ENCODE peak calls at places on chromosome 15, in eight cellular contexts. One of them, this sample, is unnamed.
A peak's percentile ranks its signal among the peaks of the same experiment; 100 is the strongest.

GRCh38 chr15:82393671-82394070 is 35.9 kb upstream of the GOLGA6L9 start:
- DNase-seq in EL: peak; percentile 13
- DNase-seq in HEK293T: no peak
- DNase-seq in fibroblast of pulmonary artery: no peak
- DNase-seq in lung: no peak
- DNase-seq in breast epithelium: no peak
- DNase-seq in hippocampal formation: no peak
- DNase-seq in HuH-7: no peak
- DNase-seq in this sample: no peak

GRCh38 chr15:44535509-44536297 is 1.2 kb upstream of the EIF3J start:
- DNase-seq in HEK293T: no peak
- DNase-seq in fibroblast of pulmonary artery: no peak
- DNase-seq in breast epithelium: no peak
- DNase-seq in EL: no peak
- DNase-seq in hippocampal formation: no peak
- DNase-seq in lung: peak; percentile 36
- DNase-seq in HuH-7: peak; percentile 20
- DNase-seq in this sample: no peak

GRCh38 chr15:31870336-31871158 is 159.8 kb upstream of the CHRNA7 start:
- DNase-seq in HuH-7: peak; percentile 66
- DNase-seq in EL: peak; percentile 71
- DNase-seq in HEK293T: peak; percentile 81
- DNase-seq in hippocampal formation: peak; percentile 95
- DNase-seq in fibroblast of pulmonary artery: peak; percentile 74
- DNase-seq in lung: peak; percentile 82
- DNase-seq in breast epithelium: peak; percentile 63
- DNase-seq in this sample: peak; percentile 85

GRCh38 chr15:61681038-61681418 is 379.2 kb downstream of the VPS13C start:
- DNase-seq in HEK293T: no peak
- DNase-seq in hippocampal formation: no peak
- DNase-seq in lung: no peak
- DNase-seq in HuH-7: no peak
- DNase-seq in fibroblast of pulmonary artery: no peak
- DNase-seq in EL: no peak
- DNase-seq in breast epithelium: no peak
- DNase-seq in this sample: no peak

GRCh38 chr15:50355612-50355905 is 561 bp upstream of the GABPB1 start:
- DNase-seq in hippocampal formation: no peak
- DNase-seq in EL: no peak
- DNase-seq in HEK293T: no peak
- DNase-seq in HuH-7: no peak
- DNase-seq in fibroblast of pulmonary artery: no peak
- DNase-seq in lung: no peak
- DNase-seq in breast epithelium: no peak
- DNase-seq in this sample: no peak

GRCh38 chr15:67186688-67187087 is 67.8 kb downstream of the AAGAB start:
- DNase-seq in fibroblast of pulmonary artery: no peak
- DNase-seq in breast epithelium: no peak
- DNase-seq in EL: no peak
- DNase-seq in hippocampal formation: no peak
- DNase-seq in lung: no peak
- DNase-seq in HuH-7: no peak
- DNase-seq in HEK293T: no peak
- DNase-seq in this sample: no peak

GRCh38 chr15:93730724-93731123 is 500.6 kb upstream of the MCTP2 start:
- DNase-seq in lung: no peak
- DNase-seq in hippocampal formation: no peak
- DNase-seq in HEK293T: no peak
- DNase-seq in breast epithelium: no peak
- DNase-seq in EL: no peak
- DNase-seq in fibroblast of pulmonary artery: no peak
- DNase-seq in HuH-7: no peak
- DNase-seq in this sample: no peak

GRCh38 chr15:63234479-63234878 is 42.9 kb upstream of the APH1B start:
- DNase-seq in fibroblast of pulmonary artery: peak; percentile 76
- DNase-seq in HuH-7: no peak
- DNase-seq in breast epithelium: no peak
- DNase-seq in EL: peak; percentile 56
- DNase-seq in lung: peak; percentile 51
- DNase-seq in hippocampal formation: no peak
- DNase-seq in HEK293T: no peak
- DNase-seq in this sample: peak; percentile 13

GRCh38 chr15:32909431-32909830 is 191.6 kb downstream of the GREM1 start:
- DNase-seq in breast epithelium: no peak
- DNase-seq in HuH-7: no peak
- DNase-seq in lung: no peak
- DNase-seq in HEK293T: no peak
- DNase-seq in fibroblast of pulmonary artery: peak; percentile 58
- DNase-seq in EL: peak; percentile 69
- DNase-seq in hippocampal formation: no peak
- DNase-seq in this sample: no peak

GRCh38 chr15:39515765-39516164 is 65.1 kb upstream of the THBS1 start:
- DNase-seq in EL: no peak
- DNase-seq in lung: no peak
- DNase-seq in HuH-7: no peak
- DNase-seq in breast epithelium: no peak
- DNase-seq in fibroblast of pulmonary artery: no peak
- DNase-seq in hippocampal formation: no peak
- DNase-seq in HEK293T: no peak
- DNase-seq in this sample: no peak

GRCh38 chr15:31271224-31271635 is 55.4 kb upstream of the KLF13 start:
- DNase-seq in hippocampal formation: no peak
- DNase-seq in lung: peak; percentile 27
- DNase-seq in HuH-7: no peak
- DNase-seq in fibroblast of pulmonary artery: no peak
- DNase-seq in HEK293T: no peak
- DNase-seq in breast epithelium: peak; percentile 49
- DNase-seq in EL: no peak
- DNase-seq in this sample: no peak

GRCh38 chr15:72118400-72118978 is at the start of gene SENP8:
- DNase-seq in lung: no peak
- DNase-seq in EL: no peak
- DNase-seq in hippocampal formation: peak; percentile 80
- DNase-seq in HEK293T: peak; percentile 71
- DNase-seq in HuH-7: peak; percentile 76
- DNase-seq in fibroblast of pulmonary artery: no peak
- DNase-seq in breast epithelium: no peak
- DNase-seq in this sample: no peak

GRCh38 chr15:90872481-90873184 is 4.2 kb downstream of the FURIN start:
- DNase-seq in HuH-7: no peak
- DNase-seq in hippocampal formation: no peak
- DNase-seq in breast epithelium: no peak
- DNase-seq in fibroblast of pulmonary artery: peak; percentile 74
- DNase-seq in EL: peak; percentile 76
- DNase-seq in lung: no peak
- DNase-seq in HEK293T: peak; percentile 42
- DNase-seq in this sample: no peak

GRCh38 chr15:64251121-64251520 is 88.3 kb upstream of the PPIB start:
- DNase-seq in HuH-7: no peak
- DNase-seq in breast epithelium: no peak
- DNase-seq in lung: no peak
- DNase-seq in HEK293T: no peak
- DNase-seq in EL: no peak
- DNase-seq in hippocampal formation: no peak
- DNase-seq in fibroblast of pulmonary artery: no peak
- DNase-seq in this sample: no peak